ENCODE peak calls at places on chromosomes 2 and 18, in four cellular contexts. U, H, T and Y are unnamed samples.

GRCh38 chr2:48161632-48162031 is 255.3 kb upstream of the FBXO11 start:
- DNase-seq in U (no peak), H (no peak), T (no peak), Y (no peak)

GRCh38 chr2:237159006-237159897 is 73.6 kb downstream of the COPS8 start:
- DNase-seq in U (no peak), H (peak), T (no peak), Y (no peak)

GRCh38 chr18:46155652-46156051 is 51.5 kb downstream of the HAUS1 start:
- DNase-seq in U (peak), H (no peak), T (no peak), Y (no peak)

GRCh38 chr2:238146884-238147544 is 8.5 kb downstream of the KLHL30 start:
- DNase-seq in U (no peak), H (no peak), T (no peak), Y (no peak)

GRCh38 chr2:183037660-183038340 is 457 bp downstream of the NCKAP1 start:
- DNase-seq in U (peak), H (no peak), T (peak), Y (peak)

GRCh38 chr2:102050854-102051391 is 59.2 kb downstream of the IL1R2 start:
- DNase-seq in U (peak), H (peak), T (peak), Y (peak)

GRCh38 chr2:174342600-174343342 is 8.0 kb downstream of the SP9 start:
- DNase-seq in U (no peak), H (no peak), T (no peak), Y (no peak)

GRCh38 chr2:237474511-237474911 is 12.5 kb upstream of the MLPH start:
- DNase-seq in U (no peak), H (peak), T (peak), Y (no peak)

GRCh38 chr18:58603365-58604067 is 25.4 kb downstream of the ALPK2 start:
- DNase-seq in U (peak), H (no peak), T (peak), Y (no peak)

GRCh38 chr2:199710551-199710950 is 140.4 kb downstream of the FTCDNL1 start:
- DNase-seq in U (no peak), H (no peak), T (no peak), Y (no peak)

GRCh38 chr2:197947219-197947757 is 142.9 kb downstream of the PLCL1 start:
- DNase-seq in U (no peak), H (no peak), T (no peak), Y (no peak)

GRCh38 chr2:11753886-11754704 is 7.7 kb downstream of the LPIN1 start:
- DNase-seq in U (peak), H (no peak), T (no peak), Y (no peak)

GRCh38 chr2:69196327-69197117 is 183.5 kb downstream of the ANTXR1 start:
- DNase-seq in U (peak), H (no peak), T (no peak), Y (peak)

GRCh38 chr2:140658766-140659165 is 1472.0 kb downstream of the LRP1B start:
- DNase-seq in U (peak), H (no peak), T (no peak), Y (no peak)

GRCh38 chr2:57022496-57022895 is 838.7 kb downstream of the CCDC85A start:
- DNase-seq in U (peak), H (no peak), T (no peak), Y (no peak)

DNA sequence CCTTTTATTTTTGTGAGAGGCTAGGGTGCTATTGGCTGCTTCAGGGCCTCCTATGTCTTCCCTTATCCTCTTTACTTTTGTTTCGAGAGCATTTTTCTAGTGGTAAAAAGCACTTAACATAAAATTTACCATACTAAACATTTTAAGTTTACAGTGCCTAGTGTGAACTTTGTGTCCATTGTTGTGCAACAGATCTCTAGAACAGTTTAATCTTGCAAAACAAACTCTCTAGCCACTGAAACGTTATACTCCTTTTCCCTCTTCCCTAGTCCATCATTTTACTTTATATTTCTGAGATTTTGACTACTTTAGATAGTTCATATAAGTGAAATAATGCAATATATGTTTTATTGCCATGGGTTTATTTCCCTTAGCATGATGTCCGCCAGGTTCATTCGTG is 580.6 kb downstream of the THSD7B start:
- DNase-seq in U (no peak), H (no peak), T (no peak), Y (no peak)
- TF ChIP-seq CTCF in U (no peak), H (no peak), T (no peak), Y (no peak)

DNA sequence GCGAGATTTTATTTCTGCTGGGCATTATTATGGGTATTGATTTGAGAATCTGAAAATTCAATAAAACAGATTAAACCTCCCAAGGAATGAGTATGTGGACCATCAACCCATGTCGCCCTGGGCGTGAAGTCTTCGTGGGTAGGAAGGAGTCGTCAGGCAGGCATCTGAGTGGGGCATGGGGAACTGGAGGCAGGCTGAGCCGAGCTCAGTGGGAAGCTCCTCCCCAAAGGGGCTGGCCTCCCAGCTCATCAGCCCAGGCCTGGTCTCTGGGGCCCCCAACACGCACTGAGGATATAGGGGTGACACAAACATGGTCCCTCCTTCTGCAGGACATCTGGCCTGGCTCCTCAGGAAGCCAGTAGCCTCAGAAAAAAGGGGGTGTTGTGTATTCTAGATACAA is 265.2 kb downstream of the TFCP2L1 start:
- DNase-seq in U (no peak), H (no peak), T (no peak), Y (no peak)
- H3K27ac ChIP-seq in U (no peak), H (no peak), T (no peak), Y (no peak)

DNA sequence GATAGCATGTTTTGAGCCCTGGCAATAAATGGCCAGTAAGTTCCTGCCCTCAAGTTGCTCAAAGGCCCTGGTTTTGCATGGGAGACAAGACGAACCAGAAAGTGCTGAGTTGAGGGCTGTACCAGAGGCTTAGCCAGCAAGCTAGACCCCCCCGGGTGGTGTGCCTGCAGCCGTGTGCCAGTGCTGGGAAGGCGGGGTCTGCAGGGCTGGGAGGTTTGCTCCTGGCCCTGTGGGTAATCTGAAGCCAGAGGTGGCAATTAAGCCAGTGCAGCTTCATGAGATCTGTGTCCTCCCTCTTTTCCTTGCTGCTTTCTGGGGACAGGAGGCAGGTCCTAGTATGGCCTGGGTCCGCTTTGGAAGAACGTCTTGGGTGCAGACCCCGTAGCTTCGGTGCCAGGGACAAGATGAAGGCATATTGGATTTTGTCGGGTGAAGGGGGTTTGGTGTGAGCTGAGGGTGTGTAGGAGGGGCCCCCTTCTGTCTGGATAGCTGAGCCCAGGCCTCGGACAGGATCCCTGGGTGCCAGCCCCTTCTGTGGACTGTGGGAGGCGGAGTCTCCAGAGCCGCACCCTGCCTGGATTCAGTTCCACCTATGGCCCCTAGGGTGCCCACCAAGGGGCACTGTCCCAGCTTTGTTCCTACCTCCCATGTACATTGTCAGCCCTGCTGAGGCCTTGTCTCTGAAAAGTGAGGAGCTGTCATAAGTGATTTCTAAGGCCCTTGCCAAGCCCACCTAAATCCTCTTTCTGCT is 15.6 kb downstream of the ATOH8 start:
- DNase-seq in U (no peak), H (peak), T (no peak), Y (no peak)
- TF ChIP-seq CTCF in U (peak), H (peak), T (no peak), Y (peak)

GRCh38 chr2:81283081-81283480 is 978.5 kb upstream of the LRRTM1 start:
- DNase-seq in U (no peak), H (no peak), T (no peak), Y (peak)
- H3K27ac ChIP-seq in U (no peak), H (no peak), T (no peak), Y (no peak)